ENCODE peak calls at places on chromosome 14, in eight cellular contexts. H is kidney; K is activated CD8-positive, alpha-beta memory T cell treated with anti-CD3 and anti-CD28 coated beads for 4 hours; M is naive thymus-derived CD8-positive, alpha-beta T cell; G is KG1; A is sciatic nerve; L is GM13977; S is AG04450. D is an unnamed sample.

GRCh38 chr14:70266157-70266556 is 77.4 kb upstream of the SLC8A3 start:
- DNase-seq in H (no peak), K (no peak), M (no peak), G (no peak), A (no peak), L (no peak), S (no peak), D (no peak)

GRCh38 chr14:94175403-94176146 is 1.5 kb downstream of the PPP4R4 start:
- DNase-seq in H (no peak), K (no peak), M (no peak), G (no peak), A (no peak), L (no peak), S (no peak), D (no peak)

GRCh38 chr14:103186894-103187586 is 63.8 kb downstream of the TNFAIP2 start:
- DNase-seq in H (no peak), K (no peak), M (no peak), G (no peak), A (peak), L (no peak), S (no peak), D (no peak)

GRCh38 chr14:77307099-77307496 is 13.6 kb downstream of the POMT2 start:
- DNase-seq in H (no peak), K (no peak), M (no peak), G (no peak), A (no peak), L (no peak), S (no peak), D (no peak)

GRCh38 chr14:68792830-68793733 is at the start of gene ZFP36L1:
- DNase-seq in H (peak), K (peak), M (peak), G (peak), A (peak), L (peak), S (peak), D (peak)

GRCh38 chr14:71319646-71320045 is 412.4 kb downstream of the PCNX1 start:
- DNase-seq in H (no peak), K (no peak), M (no peak), G (no peak), A (no peak), L (peak), S (no peak), D (peak)

GRCh38 chr14:105061428-105062047 is 3.7 kb downstream of the GPR132 start:
- DNase-seq in H (peak), K (no peak), M (peak), G (no peak), A (peak), L (peak), S (no peak), D (no peak)

GRCh38 chr14:30252151-30252550 is 306.8 kb upstream of the G2E3 start:
- DNase-seq in H (no peak), K (no peak), M (no peak), G (no peak), A (no peak), L (no peak), S (no peak), D (no peak)

GRCh38 chr14:43647302-43647701 is 859.8 kb downstream of the FSCB start:
- DNase-seq in H (no peak), K (no peak), M (no peak), G (no peak), A (no peak), L (no peak), S (no peak), D (no peak)

GRCh38 chr14:99518441-99519346 is 37.5 kb downstream of the CCNK start:
- DNase-seq in H (peak), K (peak), M (peak), G (peak), A (peak), L (peak), S (no peak), D (peak)

GRCh38 chr14:104096318-104096717 is 10.8 kb downstream of the ASPG start:
- DNase-seq in H (peak), K (no peak), M (no peak), G (no peak), A (no peak), L (no peak), S (no peak), D (no peak)

GRCh38 chr14:95046711-95047681 is 110.3 kb downstream of the DICER1 start:
- DNase-seq in H (peak), K (no peak), M (no peak), G (no peak), A (peak), L (no peak), S (no peak), D (no peak)

GRCh38 chr14:105974902-105975301 is 448.5 kb downstream of the TMEM121 start:
- DNase-seq in H (no peak), K (peak), M (peak), G (peak), A (no peak), L (peak), S (no peak), D (peak)

GRCh38 chr14:89674906-89675305 is 257.9 kb upstream of the FOXN3 start:
- DNase-seq in H (no peak), K (no peak), M (no peak), G (no peak), A (no peak), L (no peak), S (no peak), D (no peak)

GRCh38 chr14:43625294-43625693 is 881.8 kb downstream of the FSCB start:
- DNase-seq in H (no peak), K (no peak), M (no peak), G (no peak), A (no peak), L (no peak), S (no peak), D (no peak)

GRCh38 chr14:87745507-87746118 is 247.4 kb downstream of the GALC start:
- DNase-seq in H (no peak), K (no peak), M (peak), G (no peak), A (no peak), L (peak), S (no peak), D (peak)

GRCh38 chr14:96762650-96763049 is 34.5 kb upstream of the VRK1 start:
- DNase-seq in H (no peak), K (no peak), M (peak), G (peak), A (no peak), L (peak), S (no peak), D (peak)

GRCh38 chr14:38004610-38004879 is 203.2 kb upstream of the SSTR1 start:
- DNase-seq in H (no peak), K (no peak), M (no peak), G (no peak), A (no peak), L (no peak), S (no peak), D (no peak)

GRCh38 chr14:22563987-22564386 is 25.0 kb downstream of the DAD1 start:
- DNase-seq in H (no peak), K (no peak), M (peak), G (no peak), A (no peak), L (no peak), S (no peak), D (no peak)

GRCh38 chr14:45359766-45360165 is 106.8 kb upstream of the MIS18BP1 start:
- DNase-seq in H (no peak), K (no peak), M (no peak), G (no peak), A (no peak), L (no peak), S (no peak), D (no peak)

GRCh38 chr14:64801800-64802199 is 77.9 kb downstream of the SPTB start:
- DNase-seq in H (no peak), K (no peak), M (no peak), G (no peak), A (no peak), L (peak), S (no peak), D (no peak)

GRCh38 chr14:62956413-62956812 is 88.8 kb downstream of the KCNH5 start:
- DNase-seq in H (no peak), K (no peak), M (no peak), G (no peak), A (no peak), L (no peak), S (no peak), D (no peak)

GRCh38 chr14:32471183-32471582 is 142.1 kb downstream of the AKAP6 start:
- DNase-seq in H (no peak), K (no peak), M (no peak), G (no peak), A (no peak), L (no peak), S (no peak), D (no peak)

GRCh38 chr14:94237046-94237445 is 56.0 kb downstream of the SERPINA10 start:
- DNase-seq in H (no peak), K (no peak), M (no peak), G (no peak), A (no peak), L (no peak), S (no peak), D (no peak)

GRCh38 chr14:103519043-103519836 is 3.4 kb downstream of the CKB start:
- DNase-seq in H (peak), K (no peak), M (no peak), G (no peak), A (no peak), L (peak), S (no peak), D (no peak)

GRCh38 chr14:98368214-98368613 is 903.8 kb downstream of the BCL11B start:
- DNase-seq in H (no peak), K (no peak), M (no peak), G (no peak), A (no peak), L (no peak), S (no peak), D (no peak)

GRCh38 chr14:75175677-75176141 is 703 bp downstream of the TMED10 start:
- DNase-seq in H (no peak), K (no peak), M (no peak), G (no peak), A (no peak), L (no peak), S (no peak), D (no peak)

D was measured in germinal center.